ENCODE peak calls at places on chromosomes 12 and 14, in eight cellular contexts. One of them, this sample, is unnamed.

GRCh38 chr12:112380663-112381420 is 1.4 kb downstream of the HECTD4 start:
- DNase-seq in nephron progenitor cell: peak; percentile 46
- DNase-seq in cardiac fibroblast: no peak
- DNase-seq in right lobe of liver: peak; percentile 23
- DNase-seq in sigmoid colon: no peak
- DNase-seq in IMR-90: no peak
- DNase-seq in heart right ventricle: peak; percentile 10
- DNase-seq in SK-N-SH: peak; percentile 65
- DNase-seq in this sample: no peak

GRCh38 chr12:66648336-66648735 is 30.5 kb downstream of the GRIP1 start:
- DNase-seq in cardiac fibroblast: no peak
- DNase-seq in nephron progenitor cell: no peak
- DNase-seq in heart right ventricle: no peak
- DNase-seq in sigmoid colon: no peak
- DNase-seq in IMR-90: peak; percentile 4
- DNase-seq in right lobe of liver: no peak
- DNase-seq in SK-N-SH: no peak
- DNase-seq in this sample: no peak

GRCh38 chr12:104738371-104738710 is 219.7 kb downstream of the SLC41A2 start:
- DNase-seq in SK-N-SH: no peak
- DNase-seq in cardiac fibroblast: no peak
- DNase-seq in IMR-90: no peak
- DNase-seq in heart right ventricle: no peak
- DNase-seq in nephron progenitor cell: no peak
- DNase-seq in sigmoid colon: no peak
- DNase-seq in right lobe of liver: no peak
- DNase-seq in this sample: no peak

GRCh38 chr12:94172973-94173372 is 24.6 kb downstream of the PLXNC1 start:
- DNase-seq in SK-N-SH: no peak
- DNase-seq in cardiac fibroblast: peak; percentile 99
- DNase-seq in sigmoid colon: no peak
- DNase-seq in right lobe of liver: no peak
- DNase-seq in nephron progenitor cell: no peak
- DNase-seq in heart right ventricle: no peak
- DNase-seq in IMR-90: peak; percentile 99
- DNase-seq in this sample: peak; percentile 96

GRCh38 chr14:71403673-71404072 is 496.4 kb downstream of the PCNX1 start:
- DNase-seq in nephron progenitor cell: no peak
- DNase-seq in right lobe of liver: no peak
- DNase-seq in heart right ventricle: no peak
- DNase-seq in IMR-90: peak; percentile 44
- DNase-seq in cardiac fibroblast: peak; percentile 49
- DNase-seq in SK-N-SH: peak; percentile 47
- DNase-seq in sigmoid colon: no peak
- DNase-seq in this sample: peak; percentile 31

GRCh38 chr14:20989787-20990600 is at the start of gene METTL17:
- DNase-seq in right lobe of liver: peak; percentile 86
- DNase-seq in IMR-90: peak; percentile 97
- DNase-seq in nephron progenitor cell: peak; percentile 82
- DNase-seq in heart right ventricle: peak; percentile 87
- DNase-seq in cardiac fibroblast: peak; percentile 98
- DNase-seq in sigmoid colon: peak; percentile 98
- DNase-seq in SK-N-SH: peak; percentile 85
- DNase-seq in this sample: peak; percentile 99

GRCh38 chr12:107760207-107760816 is 625 bp downstream of the PRDM4 start:
- DNase-seq in heart right ventricle: peak; percentile 33
- DNase-seq in IMR-90: peak; percentile 12
- DNase-seq in right lobe of liver: peak; percentile 43
- DNase-seq in cardiac fibroblast: peak; percentile 12
- DNase-seq in nephron progenitor cell: peak; percentile 42
- DNase-seq in sigmoid colon: peak; percentile 69
- DNase-seq in SK-N-SH: peak; percentile 58
- DNase-seq in this sample: no peak

GRCh38 chr14:50117456-50117855 is 1.1 kb upstream of the VCPKMT start:
- DNase-seq in sigmoid colon: no peak
- DNase-seq in right lobe of liver: no peak
- DNase-seq in SK-N-SH: no peak
- DNase-seq in IMR-90: no peak
- DNase-seq in nephron progenitor cell: no peak
- DNase-seq in cardiac fibroblast: no peak
- DNase-seq in heart right ventricle: no peak
- DNase-seq in this sample: no peak

GRCh38 chr12:116202940-116203339 is 74.6 kb downstream of the MED13L start:
- DNase-seq in sigmoid colon: no peak
- DNase-seq in SK-N-SH: no peak
- DNase-seq in IMR-90: peak; percentile 30
- DNase-seq in cardiac fibroblast: no peak
- DNase-seq in heart right ventricle: no peak
- DNase-seq in nephron progenitor cell: no peak
- DNase-seq in right lobe of liver: no peak
- DNase-seq in this sample: peak; percentile 35

GRCh38 chr12:11584213-11584855 is 65.1 kb upstream of the ETV6 start:
- DNase-seq in SK-N-SH: no peak
- DNase-seq in IMR-90: no peak
- DNase-seq in heart right ventricle: no peak
- DNase-seq in right lobe of liver: peak; percentile 38
- DNase-seq in sigmoid colon: no peak
- DNase-seq in cardiac fibroblast: no peak
- DNase-seq in nephron progenitor cell: no peak
- DNase-seq in this sample: no peak

GRCh38 chr12:64798165-64798564 is 26.3 kb upstream of the TBC1D30 start:
- DNase-seq in heart right ventricle: no peak
- DNase-seq in IMR-90: no peak
- DNase-seq in right lobe of liver: no peak
- DNase-seq in nephron progenitor cell: no peak
- DNase-seq in cardiac fibroblast: no peak
- DNase-seq in sigmoid colon: no peak
- DNase-seq in SK-N-SH: no peak
- DNase-seq in this sample: no peak

GRCh38 chr12:51863921-51864700 is 15.6 kb upstream of the FIGNL2 start:
- DNase-seq in IMR-90: no peak
- DNase-seq in SK-N-SH: peak; percentile 77
- DNase-seq in heart right ventricle: no peak
- DNase-seq in nephron progenitor cell: peak; percentile 91
- DNase-seq in cardiac fibroblast: no peak
- DNase-seq in sigmoid colon: no peak
- DNase-seq in right lobe of liver: peak; percentile 66
- DNase-seq in this sample: no peak

GRCh38 chr14:51865953-51866747 is 5.7 kb downstream of the GNG2 start:
- DNase-seq in SK-N-SH: no peak
- DNase-seq in right lobe of liver: no peak
- DNase-seq in heart right ventricle: no peak
- DNase-seq in sigmoid colon: no peak
- DNase-seq in nephron progenitor cell: no peak
- DNase-seq in cardiac fibroblast: no peak
- DNase-seq in IMR-90: no peak
- DNase-seq in this sample: no peak

GRCh38 chr12:46944104-46944503 is 118.3 kb upstream of the SLC38A4 start:
- DNase-seq in sigmoid colon: no peak
- DNase-seq in heart right ventricle: no peak
- DNase-seq in IMR-90: peak; percentile 82
- DNase-seq in cardiac fibroblast: peak; percentile 82
- DNase-seq in nephron progenitor cell: no peak
- DNase-seq in right lobe of liver: no peak
- DNase-seq in SK-N-SH: no peak
- DNase-seq in this sample: peak; percentile 77
- TF ChIP-seq CTCF in sigmoid colon: no peak
- TF ChIP-seq CTCF in heart right ventricle: no peak
- TF ChIP-seq CTCF in IMR-90: peak; percentile 33
- TF ChIP-seq CTCF in cardiac fibroblast: peak; percentile 43
- TF ChIP-seq CTCF in nephron progenitor cell: no peak
- TF ChIP-seq CTCF in right lobe of liver: peak; percentile 39
- TF ChIP-seq CTCF in SK-N-SH: peak; percentile 43
- TF ChIP-seq CTCF in this sample: peak; percentile 74

DNA sequence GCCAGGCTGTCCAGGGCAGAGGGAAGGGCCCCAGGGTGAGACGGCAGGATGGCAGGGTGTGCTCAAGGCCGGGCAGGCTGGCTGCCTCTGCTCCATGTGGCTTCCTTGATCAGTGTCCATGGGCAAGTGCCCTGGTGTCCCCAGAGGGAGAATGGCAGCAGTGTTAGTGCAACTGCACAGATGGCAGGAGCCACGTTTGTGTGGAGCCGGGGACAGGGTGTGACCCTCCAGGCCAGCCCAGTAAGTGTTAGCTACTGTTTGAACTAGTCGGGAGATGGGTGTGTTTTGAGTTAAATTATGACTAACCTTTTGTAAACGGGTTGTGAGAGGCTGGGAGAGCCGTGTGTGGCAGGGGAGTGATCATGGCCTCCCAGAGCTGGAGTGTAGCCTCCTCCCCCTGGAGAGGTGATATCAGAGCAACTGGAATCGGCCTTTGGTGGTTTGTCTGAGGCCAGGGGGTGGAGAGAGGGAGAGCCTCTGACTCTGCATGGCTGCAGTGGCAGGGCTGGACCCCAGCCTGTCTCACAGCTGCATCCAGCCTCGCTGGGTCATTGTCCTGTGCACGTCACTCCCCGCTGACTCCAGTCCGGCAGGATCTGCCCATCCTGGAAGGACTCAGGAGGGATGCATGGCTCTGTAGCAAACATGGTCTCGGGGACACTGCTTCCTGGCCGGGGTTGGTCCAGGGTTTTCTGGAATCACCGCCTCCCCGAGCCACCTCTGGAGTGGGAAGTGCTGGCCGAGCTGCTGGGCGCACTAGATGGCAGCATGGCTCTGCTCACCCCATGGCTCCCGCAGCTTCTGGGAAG is 27.8 kb downstream of the AACS start:
- DNase-seq in right lobe of liver: no peak
- DNase-seq in nephron progenitor cell: no peak
- DNase-seq in cardiac fibroblast: peak; percentile 64
- DNase-seq in SK-N-SH: no peak
- DNase-seq in IMR-90: peak; percentile 66
- DNase-seq in sigmoid colon: no peak
- DNase-seq in heart right ventricle: peak; percentile 42
- DNase-seq in this sample: peak; percentile 19
- TF ChIP-seq CTCF in right lobe of liver: no peak
- TF ChIP-seq CTCF in nephron progenitor cell: no peak
- TF ChIP-seq CTCF in cardiac fibroblast: no peak
- TF ChIP-seq CTCF in SK-N-SH: no peak
- TF ChIP-seq CTCF in IMR-90: peak; percentile 3
- TF ChIP-seq CTCF in sigmoid colon: no peak
- TF ChIP-seq CTCF in heart right ventricle: peak; percentile 9
- TF ChIP-seq CTCF in this sample: no peak

DNA sequence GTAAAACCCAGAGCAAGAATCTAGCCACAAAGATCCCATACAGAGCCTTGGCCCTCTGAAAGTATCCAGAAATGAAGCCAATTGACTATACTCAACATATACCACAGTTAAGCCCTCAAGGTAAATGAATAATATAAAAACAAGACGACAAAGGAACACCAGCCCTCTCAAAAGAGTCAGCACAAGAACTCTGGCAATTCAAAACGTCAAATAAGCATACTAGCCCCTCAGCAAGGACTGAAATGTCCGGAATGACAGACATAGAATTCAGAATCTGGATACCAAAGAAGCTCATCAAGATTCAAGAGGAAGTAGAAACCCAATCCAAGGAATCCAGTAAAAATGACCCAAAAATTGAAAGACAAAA is 49.9 kb downstream of the GTF2A1 start:
- DNase-seq in cardiac fibroblast: no peak
- DNase-seq in nephron progenitor cell: no peak
- DNase-seq in SK-N-SH: no peak
- DNase-seq in sigmoid colon: no peak
- DNase-seq in right lobe of liver: no peak
- DNase-seq in heart right ventricle: no peak
- DNase-seq in IMR-90: no peak
- DNase-seq in this sample: no peak
- TF ChIP-seq CTCF in cardiac fibroblast: no peak
- TF ChIP-seq CTCF in nephron progenitor cell: no peak
- TF ChIP-seq CTCF in SK-N-SH: no peak
- TF ChIP-seq CTCF in sigmoid colon: no peak
- TF ChIP-seq CTCF in right lobe of liver: no peak
- TF ChIP-seq CTCF in heart right ventricle: no peak
- TF ChIP-seq CTCF in IMR-90: no peak
- TF ChIP-seq CTCF in this sample: peak; percentile 54

DNA sequence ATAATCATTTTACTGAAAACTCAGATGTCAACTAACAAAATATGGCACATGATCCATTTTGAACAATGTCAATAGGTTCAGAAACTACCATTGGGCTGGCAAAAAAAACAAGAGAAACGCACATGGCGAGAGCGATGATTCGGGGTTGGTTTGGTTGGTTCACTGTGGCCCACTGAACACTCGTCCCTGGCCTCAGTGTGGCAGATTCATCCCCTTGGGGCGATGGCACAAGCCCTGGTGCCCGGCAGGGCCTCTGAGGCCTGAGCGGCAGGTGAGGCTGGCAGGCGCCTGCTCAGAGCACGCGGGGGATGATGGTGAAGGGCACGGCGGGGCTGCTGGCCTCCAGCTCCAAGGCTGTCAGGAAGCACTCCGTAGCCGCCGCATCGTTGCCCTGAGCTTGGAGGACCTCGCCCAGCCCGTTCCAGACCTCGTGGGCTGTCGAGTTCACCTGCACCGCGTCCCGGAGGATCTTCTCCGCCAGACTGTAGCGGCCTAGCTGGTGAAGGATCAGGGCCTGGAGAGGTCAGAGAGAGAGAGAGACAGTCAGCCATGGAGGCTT is 144.3 kb downstream of the CALM1 start:
- DNase-seq in SK-N-SH: no peak
- DNase-seq in heart right ventricle: no peak
- DNase-seq in nephron progenitor cell: no peak
- DNase-seq in sigmoid colon: no peak
- DNase-seq in right lobe of liver: no peak
- DNase-seq in IMR-90: no peak
- DNase-seq in cardiac fibroblast: no peak
- DNase-seq in this sample: no peak
- TF ChIP-seq CTCF in SK-N-SH: no peak
- TF ChIP-seq CTCF in heart right ventricle: no peak
- TF ChIP-seq CTCF in nephron progenitor cell: no peak
- TF ChIP-seq CTCF in sigmoid colon: no peak
- TF ChIP-seq CTCF in right lobe of liver: no peak
- TF ChIP-seq CTCF in IMR-90: no peak
- TF ChIP-seq CTCF in cardiac fibroblast: no peak
- TF ChIP-seq CTCF in this sample: no peak

GRCh38 chr12:130519-130918 is 64.0 kb downstream of the IQSEC3 start:
- DNase-seq in right lobe of liver: no peak
- DNase-seq in heart right ventricle: no peak
- DNase-seq in IMR-90: no peak
- DNase-seq in nephron progenitor cell: no peak
- DNase-seq in cardiac fibroblast: no peak
- DNase-seq in SK-N-SH: no peak
- DNase-seq in sigmoid colon: no peak
- DNase-seq in this sample: no peak
- TF ChIP-seq CTCF in right lobe of liver: no peak
- TF ChIP-seq CTCF in heart right ventricle: no peak
- TF ChIP-seq CTCF in IMR-90: no peak
- TF ChIP-seq CTCF in nephron progenitor cell: no peak
- TF ChIP-seq CTCF in cardiac fibroblast: no peak
- TF ChIP-seq CTCF in SK-N-SH: no peak
- TF ChIP-seq CTCF in sigmoid colon: no peak
- TF ChIP-seq CTCF in this sample: no peak